ENCODE peak calls at places on chromosomes 7 and 10, in five cellular contexts. One of them, this sample, is unnamed.

GRCh38 chr7:99469381-99470065 is 3.2 kb upstream of the ZNF789 start:
- DNase-seq in dorsolateral prefrontal cortex: no peak
- DNase-seq in stimulated activated CD4-positive, alpha-beta T cell treated with anti-CD3 and anti-CD28 coated beads, Interleukin-2, amount 100 ng/mL, for 24 hours: no peak
- DNase-seq in stimulated activated CD8-positive, alpha-beta memory T cell treated with anti-CD3 and anti-CD28 coated beads, Interleukin-12 subunit alpha, Interleukin-12 subunit beta, amount 100 ng/mL, for 4 hours: no peak
- DNase-seq in heart right ventricle: no peak
- DNase-seq in this sample: no peak

GRCh38 chr7:81506609-81507008 is 263.2 kb downstream of the HGF start:
- DNase-seq in stimulated activated CD4-positive, alpha-beta T cell treated with anti-CD3 and anti-CD28 coated beads, Interleukin-2, amount 100 ng/mL, for 24 hours: no peak
- DNase-seq in stimulated activated CD8-positive, alpha-beta memory T cell treated with anti-CD3 and anti-CD28 coated beads, Interleukin-12 subunit alpha, Interleukin-12 subunit beta, amount 100 ng/mL, for 4 hours: no peak
- DNase-seq in dorsolateral prefrontal cortex: no peak
- DNase-seq in heart right ventricle: no peak
- DNase-seq in this sample: no peak

GRCh38 chr10:13219685-13220670 is 14.2 kb downstream of the UCMA start:
- DNase-seq in stimulated activated CD8-positive, alpha-beta memory T cell treated with anti-CD3 and anti-CD28 coated beads, Interleukin-12 subunit alpha, Interleukin-12 subunit beta, amount 100 ng/mL, for 4 hours: no peak
- DNase-seq in heart right ventricle: no peak
- DNase-seq in dorsolateral prefrontal cortex: no peak
- DNase-seq in stimulated activated CD4-positive, alpha-beta T cell treated with anti-CD3 and anti-CD28 coated beads, Interleukin-2, amount 100 ng/mL, for 24 hours: no peak
- DNase-seq in this sample: no peak

GRCh38 chr10:116829711-116830110 is 19.6 kb upstream of the ENO4 start:
- DNase-seq in dorsolateral prefrontal cortex: no peak
- DNase-seq in stimulated activated CD4-positive, alpha-beta T cell treated with anti-CD3 and anti-CD28 coated beads, Interleukin-2, amount 100 ng/mL, for 24 hours: no peak
- DNase-seq in stimulated activated CD8-positive, alpha-beta memory T cell treated with anti-CD3 and anti-CD28 coated beads, Interleukin-12 subunit alpha, Interleukin-12 subunit beta, amount 100 ng/mL, for 4 hours: no peak
- DNase-seq in heart right ventricle: no peak
- DNase-seq in this sample: no peak

GRCh38 chr7:24339575-24339974 is 55.6 kb downstream of the NPY start:
- DNase-seq in stimulated activated CD8-positive, alpha-beta memory T cell treated with anti-CD3 and anti-CD28 coated beads, Interleukin-12 subunit alpha, Interleukin-12 subunit beta, amount 100 ng/mL, for 4 hours: no peak
- DNase-seq in stimulated activated CD4-positive, alpha-beta T cell treated with anti-CD3 and anti-CD28 coated beads, Interleukin-2, amount 100 ng/mL, for 24 hours: no peak
- DNase-seq in heart right ventricle: no peak
- DNase-seq in dorsolateral prefrontal cortex: no peak
- DNase-seq in this sample: no peak

GRCh38 chr10:77877461-77878344 is 48.9 kb downstream of the DLG5 start:
- DNase-seq in stimulated activated CD4-positive, alpha-beta T cell treated with anti-CD3 and anti-CD28 coated beads, Interleukin-2, amount 100 ng/mL, for 24 hours: no peak
- DNase-seq in stimulated activated CD8-positive, alpha-beta memory T cell treated with anti-CD3 and anti-CD28 coated beads, Interleukin-12 subunit alpha, Interleukin-12 subunit beta, amount 100 ng/mL, for 4 hours: peak
- DNase-seq in dorsolateral prefrontal cortex: no peak
- DNase-seq in heart right ventricle: peak
- DNase-seq in this sample: peak

GRCh38 chr7:47320296-47320695 is 261.6 kb downstream of the TNS3 start:
- DNase-seq in stimulated activated CD8-positive, alpha-beta memory T cell treated with anti-CD3 and anti-CD28 coated beads, Interleukin-12 subunit alpha, Interleukin-12 subunit beta, amount 100 ng/mL, for 4 hours: no peak
- DNase-seq in stimulated activated CD4-positive, alpha-beta T cell treated with anti-CD3 and anti-CD28 coated beads, Interleukin-2, amount 100 ng/mL, for 24 hours: no peak
- DNase-seq in heart right ventricle: no peak
- DNase-seq in dorsolateral prefrontal cortex: no peak
- DNase-seq in this sample: no peak

GRCh38 chr7:108234281-108234680 is 104.1 kb upstream of the LAMB4 start:
- DNase-seq in stimulated activated CD4-positive, alpha-beta T cell treated with anti-CD3 and anti-CD28 coated beads, Interleukin-2, amount 100 ng/mL, for 24 hours: no peak
- DNase-seq in stimulated activated CD8-positive, alpha-beta memory T cell treated with anti-CD3 and anti-CD28 coated beads, Interleukin-12 subunit alpha, Interleukin-12 subunit beta, amount 100 ng/mL, for 4 hours: no peak
- DNase-seq in dorsolateral prefrontal cortex: no peak
- DNase-seq in heart right ventricle: no peak
- DNase-seq in this sample: no peak

GRCh38 chr10:45302573-45302972 is 12.8 kb downstream of the OR13A1 start:
- DNase-seq in heart right ventricle: no peak
- DNase-seq in stimulated activated CD8-positive, alpha-beta memory T cell treated with anti-CD3 and anti-CD28 coated beads, Interleukin-12 subunit alpha, Interleukin-12 subunit beta, amount 100 ng/mL, for 4 hours: no peak
- DNase-seq in stimulated activated CD4-positive, alpha-beta T cell treated with anti-CD3 and anti-CD28 coated beads, Interleukin-2, amount 100 ng/mL, for 24 hours: no peak
- DNase-seq in dorsolateral prefrontal cortex: no peak
- DNase-seq in this sample: no peak

GRCh38 chr10:47249881-47250280 is 50.1 kb upstream of the GDF10 start:
- DNase-seq in heart right ventricle: no peak
- DNase-seq in stimulated activated CD4-positive, alpha-beta T cell treated with anti-CD3 and anti-CD28 coated beads, Interleukin-2, amount 100 ng/mL, for 24 hours: no peak
- DNase-seq in dorsolateral prefrontal cortex: no peak
- DNase-seq in stimulated activated CD8-positive, alpha-beta memory T cell treated with anti-CD3 and anti-CD28 coated beads, Interleukin-12 subunit alpha, Interleukin-12 subunit beta, amount 100 ng/mL, for 4 hours: no peak
- DNase-seq in this sample: no peak

GRCh38 chr7:133863362-133864061 is 263.6 kb upstream of the LRGUK start:
- DNase-seq in stimulated activated CD8-positive, alpha-beta memory T cell treated with anti-CD3 and anti-CD28 coated beads, Interleukin-12 subunit alpha, Interleukin-12 subunit beta, amount 100 ng/mL, for 4 hours: no peak
- DNase-seq in heart right ventricle: no peak
- DNase-seq in stimulated activated CD4-positive, alpha-beta T cell treated with anti-CD3 and anti-CD28 coated beads, Interleukin-2, amount 100 ng/mL, for 24 hours: no peak
- DNase-seq in dorsolateral prefrontal cortex: no peak
- DNase-seq in this sample: no peak

GRCh38 chr7:16484453-16485158 is 19.1 kb upstream of the SOSTDC1 start:
- DNase-seq in stimulated activated CD8-positive, alpha-beta memory T cell treated with anti-CD3 and anti-CD28 coated beads, Interleukin-12 subunit alpha, Interleukin-12 subunit beta, amount 100 ng/mL, for 4 hours: no peak
- DNase-seq in dorsolateral prefrontal cortex: no peak
- DNase-seq in stimulated activated CD4-positive, alpha-beta T cell treated with anti-CD3 and anti-CD28 coated beads, Interleukin-2, amount 100 ng/mL, for 24 hours: no peak
- DNase-seq in heart right ventricle: no peak
- DNase-seq in this sample: peak

GRCh38 chr10:12503311-12503710 is 154.0 kb downstream of the CAMK1D start:
- DNase-seq in dorsolateral prefrontal cortex: no peak
- DNase-seq in heart right ventricle: no peak
- DNase-seq in stimulated activated CD4-positive, alpha-beta T cell treated with anti-CD3 and anti-CD28 coated beads, Interleukin-2, amount 100 ng/mL, for 24 hours: no peak
- DNase-seq in stimulated activated CD8-positive, alpha-beta memory T cell treated with anti-CD3 and anti-CD28 coated beads, Interleukin-12 subunit alpha, Interleukin-12 subunit beta, amount 100 ng/mL, for 4 hours: no peak
- DNase-seq in this sample: no peak

GRCh38 chr10:116038259-116038658 is 234.7 kb downstream of the GFRA1 start:
- DNase-seq in dorsolateral prefrontal cortex: no peak
- DNase-seq in heart right ventricle: no peak
- DNase-seq in stimulated activated CD8-positive, alpha-beta memory T cell treated with anti-CD3 and anti-CD28 coated beads, Interleukin-12 subunit alpha, Interleukin-12 subunit beta, amount 100 ng/mL, for 4 hours: no peak
- DNase-seq in stimulated activated CD4-positive, alpha-beta T cell treated with anti-CD3 and anti-CD28 coated beads, Interleukin-2, amount 100 ng/mL, for 24 hours: no peak
- DNase-seq in this sample: no peak

GRCh38 chr7:44076101-44076895 is 6.0 kb downstream of the POLM start:
- DNase-seq in heart right ventricle: no peak
- DNase-seq in stimulated activated CD4-positive, alpha-beta T cell treated with anti-CD3 and anti-CD28 coated beads, Interleukin-2, amount 100 ng/mL, for 24 hours: no peak
- DNase-seq in stimulated activated CD8-positive, alpha-beta memory T cell treated with anti-CD3 and anti-CD28 coated beads, Interleukin-12 subunit alpha, Interleukin-12 subunit beta, amount 100 ng/mL, for 4 hours: no peak
- DNase-seq in dorsolateral prefrontal cortex: no peak
- DNase-seq in this sample: no peak

GRCh38 chr7:55898287-55898686 is 11.0 kb downstream of the ZNF713 start:
- DNase-seq in stimulated activated CD8-positive, alpha-beta memory T cell treated with anti-CD3 and anti-CD28 coated beads, Interleukin-12 subunit alpha, Interleukin-12 subunit beta, amount 100 ng/mL, for 4 hours: no peak
- DNase-seq in heart right ventricle: no peak
- DNase-seq in dorsolateral prefrontal cortex: no peak
- DNase-seq in stimulated activated CD4-positive, alpha-beta T cell treated with anti-CD3 and anti-CD28 coated beads, Interleukin-2, amount 100 ng/mL, for 24 hours: no peak
- DNase-seq in this sample: no peak

This sample was measured in epithelial cell of prostate.